ENCODE peak calls at places on chromosome 15, in four cellular contexts. One of them, this sample, is unnamed.

GRCh38 chr15:95329362-95329761 is 1001.1 kb upstream of the NR2F2 start:
- DNase-seq in activated CD4-positive, alpha-beta T cell treated with anti-CD3 and anti-CD28 coated beads, Interleukin-2, amount 50 U/mL, for 1 hour: no peak
- DNase-seq in ACHN: no peak
- DNase-seq in AML-193: no peak
- DNase-seq in this sample: no peak

GRCh38 chr15:92636950-92637481 is 18.6 kb downstream of the FAM174B start:
- DNase-seq in activated CD4-positive, alpha-beta T cell treated with anti-CD3 and anti-CD28 coated beads, Interleukin-2, amount 50 U/mL, for 1 hour: no peak
- DNase-seq in ACHN: no peak
- DNase-seq in AML-193: no peak
- DNase-seq in this sample: no peak

GRCh38 chr15:68749365-68750141 is 71.1 kb downstream of the ANP32A start:
- DNase-seq in activated CD4-positive, alpha-beta T cell treated with anti-CD3 and anti-CD28 coated beads, Interleukin-2, amount 50 U/mL, for 1 hour: no peak
- DNase-seq in ACHN: no peak
- DNase-seq in AML-193: no peak
- DNase-seq in this sample: peak

GRCh38 chr15:40293006-40293405 is 10.1 kb upstream of the ANKRD63 start:
- DNase-seq in activated CD4-positive, alpha-beta T cell treated with anti-CD3 and anti-CD28 coated beads, Interleukin-2, amount 50 U/mL, for 1 hour: no peak
- DNase-seq in ACHN: no peak
- DNase-seq in AML-193: no peak
- DNase-seq in this sample: no peak

GRCh38 chr15:67189326-67190051 is 65.0 kb downstream of the AAGAB start:
- DNase-seq in activated CD4-positive, alpha-beta T cell treated with anti-CD3 and anti-CD28 coated beads, Interleukin-2, amount 50 U/mL, for 1 hour: no peak
- DNase-seq in ACHN: no peak
- DNase-seq in AML-193: no peak
- DNase-seq in this sample: no peak

GRCh38 chr15:39555885-39556284 is 25.0 kb upstream of the THBS1 start:
- DNase-seq in activated CD4-positive, alpha-beta T cell treated with anti-CD3 and anti-CD28 coated beads, Interleukin-2, amount 50 U/mL, for 1 hour: no peak
- DNase-seq in ACHN: no peak
- DNase-seq in AML-193: no peak
- DNase-seq in this sample: no peak

GRCh38 chr15:75928680-75929608 is 25.3 kb downstream of the FBXO22 start:
- DNase-seq in activated CD4-positive, alpha-beta T cell treated with anti-CD3 and anti-CD28 coated beads, Interleukin-2, amount 50 U/mL, for 1 hour: no peak
- DNase-seq in ACHN: no peak
- DNase-seq in AML-193: no peak
- DNase-seq in this sample: no peak

GRCh38 chr15:92810418-92811138 is 89.5 kb upstream of the CHD2 start:
- DNase-seq in activated CD4-positive, alpha-beta T cell treated with anti-CD3 and anti-CD28 coated beads, Interleukin-2, amount 50 U/mL, for 1 hour: peak
- DNase-seq in ACHN: peak
- DNase-seq in AML-193: peak
- DNase-seq in this sample: peak

GRCh38 chr15:90055182-90055581 is 47.1 kb downstream of the IDH2 start:
- DNase-seq in activated CD4-positive, alpha-beta T cell treated with anti-CD3 and anti-CD28 coated beads, Interleukin-2, amount 50 U/mL, for 1 hour: no peak
- DNase-seq in ACHN: no peak
- DNase-seq in AML-193: no peak
- DNase-seq in this sample: no peak

GRCh38 chr15:62958528-62958927 is 84.0 kb upstream of the TPM1 start:
- DNase-seq in activated CD4-positive, alpha-beta T cell treated with anti-CD3 and anti-CD28 coated beads, Interleukin-2, amount 50 U/mL, for 1 hour: no peak
- DNase-seq in ACHN: no peak
- DNase-seq in AML-193: no peak
- DNase-seq in this sample: peak

GRCh38 chr15:78216276-78217229 is 17.8 kb downstream of the ACSBG1 start:
- DNase-seq in activated CD4-positive, alpha-beta T cell treated with anti-CD3 and anti-CD28 coated beads, Interleukin-2, amount 50 U/mL, for 1 hour: no peak
- DNase-seq in ACHN: peak
- DNase-seq in AML-193: no peak
- DNase-seq in this sample: peak

GRCh38 chr15:94844533-94845390 is 613.4 kb downstream of the MCTP2 start:
- DNase-seq in activated CD4-positive, alpha-beta T cell treated with anti-CD3 and anti-CD28 coated beads, Interleukin-2, amount 50 U/mL, for 1 hour: no peak
- DNase-seq in ACHN: peak
- DNase-seq in AML-193: no peak
- DNase-seq in this sample: peak

GRCh38 chr15:73375012-73375411 is 6.3 kb upstream of the HCN4 start:
- DNase-seq in activated CD4-positive, alpha-beta T cell treated with anti-CD3 and anti-CD28 coated beads, Interleukin-2, amount 50 U/mL, for 1 hour: no peak
- DNase-seq in ACHN: no peak
- DNase-seq in AML-193: no peak
- DNase-seq in this sample: no peak

GRCh38 chr15:98433302-98433701 is 215.0 kb upstream of the IGF1R start:
- DNase-seq in activated CD4-positive, alpha-beta T cell treated with anti-CD3 and anti-CD28 coated beads, Interleukin-2, amount 50 U/mL, for 1 hour: no peak
- DNase-seq in ACHN: no peak
- DNase-seq in AML-193: no peak
- DNase-seq in this sample: peak

GRCh38 chr15:69034352-69034751 is 19.9 kb downstream of the NOX5 start:
- DNase-seq in activated CD4-positive, alpha-beta T cell treated with anti-CD3 and anti-CD28 coated beads, Interleukin-2, amount 50 U/mL, for 1 hour: no peak
- DNase-seq in ACHN: peak
- DNase-seq in AML-193: no peak
- DNase-seq in this sample: peak

GRCh38 chr15:81163961-81164800 is 30.1 kb downstream of the CFAP161 start:
- DNase-seq in activated CD4-positive, alpha-beta T cell treated with anti-CD3 and anti-CD28 coated beads, Interleukin-2, amount 50 U/mL, for 1 hour: no peak
- DNase-seq in ACHN: no peak
- DNase-seq in AML-193: no peak
- DNase-seq in this sample: peak

GRCh38 chr15:23629234-23629805 is 18.3 kb downstream of the MAGEL2 start:
- DNase-seq in activated CD4-positive, alpha-beta T cell treated with anti-CD3 and anti-CD28 coated beads, Interleukin-2, amount 50 U/mL, for 1 hour: no peak
- DNase-seq in ACHN: peak
- DNase-seq in AML-193: peak
- DNase-seq in this sample: peak

GRCh38 chr15:57364282-57365007 is 11.9 kb upstream of the CGNL1 start:
- DNase-seq in activated CD4-positive, alpha-beta T cell treated with anti-CD3 and anti-CD28 coated beads, Interleukin-2, amount 50 U/mL, for 1 hour: no peak
- DNase-seq in ACHN: peak
- DNase-seq in AML-193: peak
- DNase-seq in this sample: no peak

GRCh38 chr15:80247320-80247719 is 4.7 kb downstream of the CTXND1 start:
- DNase-seq in activated CD4-positive, alpha-beta T cell treated with anti-CD3 and anti-CD28 coated beads, Interleukin-2, amount 50 U/mL, for 1 hour: no peak
- DNase-seq in ACHN: no peak
- DNase-seq in AML-193: no peak
- DNase-seq in this sample: no peak

GRCh38 chr15:88249220-88249619 is 7.3 kb downstream of the NTRK3 start:
- DNase-seq in activated CD4-positive, alpha-beta T cell treated with anti-CD3 and anti-CD28 coated beads, Interleukin-2, amount 50 U/mL, for 1 hour: no peak
- DNase-seq in ACHN: no peak
- DNase-seq in AML-193: no peak
- DNase-seq in this sample: no peak

GRCh38 chr15:68347392-68347791 is 69.8 kb downstream of the FEM1B start:
- DNase-seq in activated CD4-positive, alpha-beta T cell treated with anti-CD3 and anti-CD28 coated beads, Interleukin-2, amount 50 U/mL, for 1 hour: no peak
- DNase-seq in ACHN: peak
- DNase-seq in AML-193: no peak
- DNase-seq in this sample: no peak

GRCh38 chr15:87118424-87118823 is 1038.8 kb downstream of the AGBL1 start:
- DNase-seq in activated CD4-positive, alpha-beta T cell treated with anti-CD3 and anti-CD28 coated beads, Interleukin-2, amount 50 U/mL, for 1 hour: no peak
- DNase-seq in ACHN: no peak
- DNase-seq in AML-193: no peak
- DNase-seq in this sample: no peak

GRCh38 chr15:89383635-89384604 is 49.3 kb upstream of the POLG start:
- DNase-seq in activated CD4-positive, alpha-beta T cell treated with anti-CD3 and anti-CD28 coated beads, Interleukin-2, amount 50 U/mL, for 1 hour: no peak
- DNase-seq in ACHN: no peak
- DNase-seq in AML-193: no peak
- DNase-seq in this sample: no peak

GRCh38 chr15:31483053-31483923 is 156.7 kb downstream of the KLF13 start:
- DNase-seq in activated CD4-positive, alpha-beta T cell treated with anti-CD3 and anti-CD28 coated beads, Interleukin-2, amount 50 U/mL, for 1 hour: peak
- DNase-seq in ACHN: no peak
- DNase-seq in AML-193: no peak
- DNase-seq in this sample: no peak

GRCh38 chr15:36954486-36954885 is 145.9 kb downstream of the MEIS2 start:
- DNase-seq in activated CD4-positive, alpha-beta T cell treated with anti-CD3 and anti-CD28 coated beads, Interleukin-2, amount 50 U/mL, for 1 hour: no peak
- DNase-seq in ACHN: no peak
- DNase-seq in AML-193: no peak
- DNase-seq in this sample: no peak

GRCh38 chr15:83764201-83764839 is 110.4 kb downstream of the ADAMTSL3 start:
- DNase-seq in activated CD4-positive, alpha-beta T cell treated with anti-CD3 and anti-CD28 coated beads, Interleukin-2, amount 50 U/mL, for 1 hour: no peak
- DNase-seq in ACHN: no peak
- DNase-seq in AML-193: no peak
- DNase-seq in this sample: no peak

This sample was measured in AG08395.